ENCODE peak calls at places on chromosomes 3 and 15, in four cellular contexts. S, N, T and O are unnamed samples.

GRCh38 chr3:181824961-181825360 is 113.2 kb downstream of the SOX2 start:
- DNase-seq in N (no peak), S (no peak), T (no peak), O (no peak)

GRCh38 chr3:125165948-125166553 is 46.5 kb downstream of the SLC12A8 start:
- DNase-seq in N (no peak), T (no peak), S (no peak), O (no peak)

GRCh38 chr3:14632445-14632930 is 19.1 kb upstream of the CCDC174 start:
- DNase-seq in T (no peak), S (no peak), N (no peak), O (no peak)

GRCh38 chr3:127275287-127275781 is 12.5 kb downstream of the PRR20G start:
- DNase-seq in T (no peak), S (no peak), N (no peak), O (no peak)

GRCh38 chr3:188212308-188212969 is 58.5 kb downstream of the LPP start:
- DNase-seq in S (no peak), T (no peak), N (peak; percentile 83), O (no peak)

GRCh38 chr3:40054568-40055222 is 245.3 kb downstream of the MYRIP start:
- DNase-seq in N (no peak), S (no peak), T (no peak), O (no peak)

GRCh38 chr3:156478931-156479330 is 76.0 kb downstream of the SSR3 start:
- DNase-seq in S (no peak), T (no peak), N (no peak), O (no peak)

GRCh38 chr3:196778755-196779154 is 39.1 kb downstream of the PAK2 start:
- DNase-seq in S (no peak), T (no peak), N (no peak), O (no peak)

GRCh38 chr3:72679540-72680198 is 168.6 kb downstream of the SHQ1 start:
- DNase-seq in N (no peak), T (no peak), S (no peak), O (no peak)

GRCh38 chr3:126340081-126340511 is 17.1 kb downstream of the KLF15 start:
- DNase-seq in T (peak; percentile 41), S (no peak), N (peak; percentile 60), O (no peak)

GRCh38 chr15:28013976-28014375 is 85.1 kb downstream of the OCA2 start:
- DNase-seq in N (no peak), S (no peak), T (no peak), O (no peak)

GRCh38 chr15:100889359-100890058 is 9.9 kb downstream of the ALDH1A3 start:
- DNase-seq in N (peak; percentile 85), T (no peak), S (no peak), O (peak; percentile 80)

GRCh38 chr3:131526801-131527347 is 24.1 kb upstream of the MRPL3 start:
- DNase-seq in T (peak; percentile 26), S (no peak), N (no peak), O (peak; percentile 5)

GRCh38 chr3:152113413-152113812 is 155.3 kb upstream of the MBNL1 start:
- DNase-seq in N (no peak), S (no peak), T (no peak), O (no peak)

GRCh38 chr15:39501366-39501765 is 79.5 kb upstream of the THBS1 start:
- DNase-seq in T (no peak), S (no peak), N (no peak), O (no peak)

GRCh38 chr15:53588773-53589172 is 170.7 kb downstream of the WDR72 start:
- DNase-seq in T (no peak), N (no peak), S (no peak), O (no peak)

GRCh38 chr3:190059242-190059590 is 61.5 kb downstream of the P3H2 start:
- DNase-seq in N (no peak), S (no peak), T (no peak), O (no peak)

GRCh38 chr15:34914316-34914715 is 55.2 kb downstream of the AQR start:
- DNase-seq in S (no peak), N (no peak), T (no peak), O (no peak)

GRCh38 chr3:186937017-186937875 is 6.9 kb downstream of the ST6GAL1 start:
- DNase-seq in T (no peak), S (no peak), N (no peak), O (no peak)

GRCh38 chr3:195266428-195266827 is 4.5 kb downstream of the XXYLT1 start:
- DNase-seq in T (no peak), S (no peak), N (no peak), O (no peak)

GRCh38 chr15:80885180-80885579 is 104.4 kb downstream of the MESD start:
- DNase-seq in S (no peak), T (no peak), N (no peak), O (no peak)

GRCh38 chr15:39623550-39623931 is 42.7 kb downstream of the THBS1 start:
- DNase-seq in S (no peak), T (no peak), N (no peak), O (no peak)

GRCh38 chr3:72288955-72289707 is 504.2 kb upstream of the PROK2 start:
- DNase-seq in T (peak; percentile 52), N (peak; percentile 70), S (no peak), O (peak; percentile 56)

GRCh38 chr15:67521770-67522568 is 1.0 kb downstream of the C15orf61 start:
- DNase-seq in S (no peak), N (no peak), T (no peak), O (no peak)

GRCh38 chr3:134350861-134351311 is 23.4 kb downstream of the AMOTL2 start:
- DNase-seq in N (peak; percentile 62), S (no peak), T (peak; percentile 86), O (no peak)

GRCh38 chr3:154458560-154458959 is 28.6 kb upstream of the GPR149 start:
- DNase-seq in T (no peak), S (no peak), N (no peak), O (no peak)

DNA sequence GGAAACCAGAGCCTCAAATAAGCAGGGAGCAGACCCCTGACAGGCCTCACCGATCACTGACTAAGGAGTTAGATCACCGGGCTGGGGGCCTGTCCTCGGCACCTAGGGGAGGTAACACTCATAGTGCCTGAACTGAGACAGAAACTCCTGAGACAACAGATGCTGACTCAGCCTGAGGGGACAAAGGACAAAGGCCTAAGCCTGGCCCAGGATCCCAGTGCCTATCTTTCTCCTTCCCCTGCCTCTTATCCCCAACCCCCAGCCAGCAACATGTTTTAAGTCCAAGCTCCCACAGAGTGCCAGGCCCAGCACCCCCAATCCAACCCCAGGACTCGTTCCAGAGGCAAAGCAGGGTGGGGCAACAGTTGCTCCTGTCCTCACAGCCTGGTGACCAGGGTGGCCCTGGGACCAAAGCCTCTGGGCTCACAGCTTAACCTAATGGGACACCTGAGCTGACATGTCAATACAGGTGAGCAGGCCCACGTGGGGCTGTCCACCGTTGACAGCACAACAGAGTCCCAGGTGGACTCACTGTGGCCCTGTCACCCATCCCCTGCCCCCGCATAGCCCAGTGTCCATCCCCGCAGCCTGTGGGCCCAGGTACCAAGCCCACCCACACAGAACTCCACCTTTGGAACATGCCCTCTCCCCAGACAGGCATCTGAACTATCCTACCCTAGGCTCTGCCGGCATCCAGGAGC is 37.4 kb downstream of the ADCY5 start:
- DNase-seq in S (no peak), T (no peak), N (no peak), O (no peak)
- H3K4me1 ChIP-seq in S (no peaks in the 10 kb centered on the region), T (peaks cover 37% of the 10 kb centered on the region), N (peaks cover 91% of the 10 kb centered on the region), O (peaks cover 2% of the 10 kb centered on the region)

GRCh38 chr3:10149222-10149621 is 7.6 kb downstream of the VHL start:
- DNase-seq in T (no peak), N (no peak), S (no peak), O (no peak)
- TF ChIP-seq POLR2AphosphoS5 in T (no peak), N (no peak), S (no peak), O (no peak)

GRCh38 chr3:149284034-149284433 is 49.4 kb downstream of the TM4SF18 start:
- DNase-seq in N (no peak), S (no peak), T (no peak), O (no peak)
- H3K4me1 ChIP-seq in N (peaks cover 6% of the 10 kb centered on the region), S (peaks cover 13% of the 10 kb centered on the region), T (peaks cover 11% of the 10 kb centered on the region), O (peaks cover 2% of the 10 kb centered on the region)

DNA sequence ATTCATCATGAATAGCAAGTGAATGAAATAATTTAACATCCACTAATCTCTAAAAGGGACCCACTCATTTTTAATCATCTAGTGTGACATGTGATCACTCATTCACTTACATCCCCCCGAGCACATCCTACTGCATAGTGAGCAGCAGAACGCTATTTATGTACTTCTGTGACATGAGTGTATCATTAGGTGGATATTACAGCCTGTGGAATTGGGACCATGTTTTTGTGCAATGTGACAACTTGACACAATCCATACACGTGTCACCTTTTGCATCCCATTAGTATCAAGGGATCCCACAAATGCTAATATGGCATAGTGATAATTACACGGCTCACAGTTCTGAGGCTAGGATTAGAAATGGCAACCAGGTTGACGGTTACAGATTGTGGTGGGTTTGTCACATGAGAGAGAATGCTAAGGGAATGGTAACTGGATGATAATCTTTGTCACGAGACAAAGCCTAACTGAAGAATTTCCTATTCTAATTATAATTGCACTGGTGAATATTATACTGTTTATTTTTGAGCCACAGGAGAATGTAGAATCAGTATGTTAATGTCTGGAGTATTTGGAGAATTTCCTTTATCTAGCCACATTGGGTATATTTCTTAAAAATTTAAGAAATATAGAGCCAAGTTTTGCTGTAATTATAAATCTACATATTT is 595.2 kb upstream of the TBL1XR1 start:
- DNase-seq in N (no peak), S (no peak), T (no peak), O (no peak)
- TF ChIP-seq POLR2AphosphoS5 in N (no peak), S (no peak), T (no peak), O (no peak)

DNA sequence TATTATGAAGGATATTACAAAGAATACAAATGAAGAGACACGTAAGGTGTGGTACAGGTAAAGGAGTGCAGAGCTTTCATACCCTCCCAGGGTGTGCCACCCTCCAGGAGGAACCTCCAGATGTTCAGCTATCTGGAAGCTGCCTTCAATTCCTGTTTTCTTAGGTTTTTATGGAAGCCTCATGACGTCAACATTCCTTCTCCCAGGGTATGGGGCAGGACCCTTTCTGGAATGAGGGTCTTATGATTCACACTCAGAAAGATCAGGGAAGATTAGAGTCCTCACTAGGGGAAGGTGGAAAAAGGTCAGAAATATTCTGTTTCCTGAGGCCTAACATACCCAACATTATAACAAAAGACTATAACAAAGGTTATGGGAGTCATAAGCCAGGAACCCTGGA is 99.8 kb upstream of the PLCL2 start:
- DNase-seq in T (no peak), N (no peak), S (no peak), O (no peak)
- H3K4me1 ChIP-seq in T (no peaks in the 10 kb centered on the region), N (peaks cover 8% of the 10 kb centered on the region), S (no peaks in the 10 kb centered on the region), O (no peaks in the 10 kb centered on the region)

GRCh38 chr15:45441036-45441435 is 62.7 kb upstream of the GATM start:
- DNase-seq in S (no peak), T (no peak), N (no peak), O (no peak)

GRCh38 chr15:45442497-45443135 is 64.3 kb upstream of the GATM start:
- DNase-seq in S (no peak), T (no peak), N (no peak), O (no peak)

GRCh38 chr15:45441686-45442085 is 63.3 kb upstream of the GATM start:
- DNase-seq in N (no peak), T (peak; percentile 66), S (no peak), O (no peak)

GRCh38 chr15:45435124-45435903 is 57.0 kb upstream of the GATM start:
- DNase-seq in N (no peak), T (no peak), S (no peak), O (peak; percentile 41)

DNA sequence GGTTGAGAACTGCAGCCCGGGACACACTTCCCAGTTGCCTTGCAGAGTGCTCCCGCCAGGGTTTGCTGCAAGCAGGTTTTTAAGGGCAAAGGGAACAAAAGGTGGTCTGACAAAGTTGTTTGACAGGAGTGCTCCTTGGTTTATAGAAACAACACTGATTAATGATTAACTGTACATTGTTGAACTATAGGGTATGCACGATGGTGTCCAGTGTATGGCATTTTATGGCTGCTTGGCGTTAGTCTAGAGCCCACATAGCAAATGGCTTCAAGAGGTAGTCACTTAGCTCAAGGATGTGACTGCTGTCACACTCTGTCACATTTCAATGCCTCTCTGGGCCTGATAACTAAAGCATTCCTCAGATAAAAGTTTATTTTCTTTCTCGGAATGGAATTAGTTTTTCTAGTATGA is 61.2 kb upstream of the GATM start:
- DNase-seq in T (no peak), N (no peak), S (no peak), O (no peak)
- TF ChIP-seq POLR2AphosphoS5 in T (no peak), N (no peak), S (no peak), O (no peak)